ENCODE peak calls at places on chromosome X, in six cellular contexts. T is H1, M is GM12892, O is K562, D is HepG2, A is GM12878. X is an unnamed sample.

GRCh38 chrX:35890699-35891098 is 28.8 kb upstream of the CFAP47 start:
- DNase-seq in T (peak; percentile 10), A (no peak), M (no peak), O (peak; percentile 10), D (peak; percentile 46), X (no peak)

GRCh38 chrX:10496345-10496965 is 123.9 kb downstream of the MID1 start:
- DNase-seq in M (no peak), A (no peak), O (no peak), D (no peak), T (no peak), X (no peak)

GRCh38 chrX:67555578-67556203 is 11.9 kb downstream of the AR start:
- DNase-seq in T (no peak), M (no peak), D (peak; percentile 8), A (no peak), O (peak; percentile 41), X (no peak)

GRCh38 chrX:120769576-120770341 is 105.9 kb downstream of the CT47B1 start:
- DNase-seq in T (no peak), O (no peak), D (peak; percentile 59), M (no peak), A (no peak), X (no peak)

GRCh38 chrX:131287556-131288179 is 1.4 kb downstream of the IGSF1 start:
- DNase-seq in D (peak; percentile 69), T (no peak), O (no peak), M (no peak), A (no peak), X (no peak)

GRCh38 chrX:11929476-11929875 is 171.4 kb downstream of the MSL3 start:
- DNase-seq in A (no peak), O (no peak), D (no peak), M (no peak), T (no peak), X (no peak)

GRCh38 chrX:153635388-153635787 is 11.6 kb upstream of the DUSP9 start:
- DNase-seq in D (no peak), O (no peak), A (no peak), T (no peak), M (no peak), X (no peak)

GRCh38 chrX:149145845-149146285 is 359.2 kb downstream of the IDS start:
- DNase-seq in A (no peak), T (no peak), D (no peak), M (no peak), O (no peak), X (no peak)

GRCh38 chrX:10648608-10649007 is 28.2 kb upstream of the MID1 start:
- DNase-seq in T (no peak), D (no peak), O (no peak), M (no peak), A (no peak), X (no peak)

GRCh38 chrX:134603806-134604700 is 54.2 kb downstream of the PLAC1 start:
- DNase-seq in O (no peak), T (no peak), M (no peak), A (no peak), D (no peak), X (no peak)

GRCh38 chrX:68932611-68933010 is 103.8 kb downstream of the EFNB1 start:
- DNase-seq in D (no peak), T (no peak), M (no peak), O (no peak), A (no peak), X (no peak)

DNA sequence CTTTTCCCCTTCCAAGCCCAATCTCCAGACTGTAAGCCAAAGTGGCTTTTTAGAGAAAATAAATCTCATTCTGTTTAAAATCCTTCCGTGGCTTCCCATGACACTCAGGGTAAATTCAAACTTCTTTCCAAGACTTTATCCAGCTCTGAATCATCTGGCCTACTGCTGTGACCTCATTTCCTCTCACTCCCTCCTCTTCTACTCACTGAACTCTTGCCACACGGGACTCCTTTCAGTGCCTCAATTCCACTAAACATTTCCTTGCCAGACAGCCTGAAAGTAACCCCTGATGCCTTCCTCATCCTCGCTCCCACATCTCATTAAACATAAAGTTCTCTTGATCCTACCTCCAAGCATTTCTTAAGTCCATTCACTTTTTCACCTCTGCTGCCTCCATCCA is 27.8 kb upstream of the RNF128 start:
- DNase-seq in M (no peak), T (no peak), A (no peak), O (no peak), D (no peak), X (no peak)
- TF ChIP-seq TAF1 in M (no peak), T (no peak), A (no peak), O (no peak), D (no peak), X (no peak)

GRCh38 chrX:49163555-49164419 is 1.2 kb downstream of the MAGIX start:
- DNase-seq in O (peak; percentile 67), M (no peak), A (peak; percentile 42), D (peak; percentile 53), T (peak; percentile 49), X (peak; percentile 70)

GRCh38 chrX:49167740-49168108 is 4.0 kb upstream of the PLP2 start:
- DNase-seq in O (no peak), D (no peak), M (no peak), T (no peak), A (no peak), X (no peak)

GRCh38 chrX:49164589-49165360 is 2.2 kb downstream of the MAGIX start:
- DNase-seq in A (no peak), D (no peak), M (no peak), T (no peak), O (no peak), X (no peak)

GRCh38 chrX:49165901-49166881 is 3.6 kb downstream of the MAGIX start:
- DNase-seq in M (no peak), O (peak; percentile 60), T (peak; percentile 83), A (peak; percentile 60), D (no peak), X (no peak)

DNA sequence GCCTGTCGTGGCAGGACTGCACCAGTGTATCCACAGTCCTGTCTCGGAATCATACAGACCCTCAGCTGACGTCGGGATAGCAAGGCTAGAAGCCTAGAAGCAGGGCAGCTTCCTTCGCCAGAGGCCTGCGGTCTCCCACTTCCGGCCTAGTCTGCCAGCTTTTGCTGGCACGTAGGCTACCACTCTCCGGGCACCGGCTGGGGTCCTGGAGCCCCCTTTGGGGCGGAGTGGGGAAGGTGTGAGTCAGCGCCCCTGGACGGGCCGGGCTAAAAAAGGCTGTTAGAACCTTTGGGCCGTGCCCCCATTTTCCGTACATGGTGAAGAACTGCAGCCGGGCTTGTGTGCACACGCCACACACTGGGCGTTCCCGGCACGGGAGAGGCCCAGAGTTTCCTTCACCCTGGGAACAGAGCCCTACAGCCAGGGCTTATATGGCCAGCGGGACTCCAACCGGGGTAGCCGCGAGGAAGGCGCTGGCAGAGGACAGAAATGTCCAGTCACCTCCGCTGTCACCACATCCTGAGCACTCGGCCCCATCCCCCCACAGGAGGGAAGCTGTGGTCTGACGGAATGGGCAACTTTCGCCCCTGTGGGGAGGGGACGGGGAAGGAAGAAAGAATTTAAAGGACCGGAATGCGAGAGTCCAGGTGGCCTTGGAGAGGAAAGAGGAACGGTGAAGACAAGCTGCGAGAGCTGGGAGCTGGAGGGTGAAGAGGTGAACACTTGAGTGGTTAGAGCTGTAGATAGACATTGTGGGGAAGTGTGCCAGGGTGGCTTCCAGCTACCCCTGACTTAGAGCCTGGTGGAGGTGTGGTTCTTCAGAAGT is 4.6 kb downstream of the MAGIX start:
- DNase-seq in A (peak; percentile 51), O (peak; percentile 45), D (no peak), T (no peak), M (no peak), X (no peak)
- TF ChIP-seq POLR2A in A (no peak), O (peak; percentile 56), D (no peak), T (no peak), M (no peak), X (no peak)

DNA sequence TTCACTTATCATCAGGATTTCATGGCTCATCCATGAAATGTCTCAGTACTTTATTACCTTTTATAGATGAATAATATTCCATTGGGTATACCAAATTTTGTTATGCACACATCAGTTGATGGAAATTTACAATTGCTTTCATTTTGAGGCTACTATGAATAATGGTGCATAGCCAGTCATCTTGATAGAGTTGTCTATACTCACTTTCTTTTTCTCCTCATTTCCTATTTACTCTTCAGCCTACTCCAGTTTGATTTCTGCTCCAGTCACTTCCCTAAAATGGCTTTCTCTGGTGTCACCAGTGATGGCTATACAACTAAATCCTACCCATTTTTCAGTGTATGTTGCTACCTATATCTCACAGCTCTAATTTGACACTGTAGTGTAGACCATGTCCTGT is 743.5 kb upstream of the MAGEB2 start:
- DNase-seq in T (no peak), O (no peak), A (no peak), D (no peak), M (no peak), X (no peak)
- TF ChIP-seq TAF1 in T (no peak), O (no peak), A (no peak), D (no peak), M (no peak), X (no peak)

GRCh38 chrX:150982235-150982785 is 825 bp upstream of the HMGB3 start:
- DNase-seq in O (no peak), D (no peak), M (no peak), A (no peak), T (no peak), X (no peak)

GRCh38 chrX:150983526-150984163 is 510 bp downstream of the HMGB3 start:
- DNase-seq in T (no peak), O (peak; percentile 51), D (no peak), A (no peak), M (no peak), X (no peak)

GRCh38 chrX:150980711-150981110 is 2.4 kb upstream of the HMGB3 start:
- DNase-seq in O (no peak), M (no peak), T (no peak), A (no peak), D (no peak), X (no peak)

GRCh38 chrX:150984164-150984824 is 1.2 kb downstream of the HMGB3 start:
- DNase-seq in T (no peak), D (no peak), O (peak; percentile 54), M (no peak), A (no peak), X (no peak)

DNA sequence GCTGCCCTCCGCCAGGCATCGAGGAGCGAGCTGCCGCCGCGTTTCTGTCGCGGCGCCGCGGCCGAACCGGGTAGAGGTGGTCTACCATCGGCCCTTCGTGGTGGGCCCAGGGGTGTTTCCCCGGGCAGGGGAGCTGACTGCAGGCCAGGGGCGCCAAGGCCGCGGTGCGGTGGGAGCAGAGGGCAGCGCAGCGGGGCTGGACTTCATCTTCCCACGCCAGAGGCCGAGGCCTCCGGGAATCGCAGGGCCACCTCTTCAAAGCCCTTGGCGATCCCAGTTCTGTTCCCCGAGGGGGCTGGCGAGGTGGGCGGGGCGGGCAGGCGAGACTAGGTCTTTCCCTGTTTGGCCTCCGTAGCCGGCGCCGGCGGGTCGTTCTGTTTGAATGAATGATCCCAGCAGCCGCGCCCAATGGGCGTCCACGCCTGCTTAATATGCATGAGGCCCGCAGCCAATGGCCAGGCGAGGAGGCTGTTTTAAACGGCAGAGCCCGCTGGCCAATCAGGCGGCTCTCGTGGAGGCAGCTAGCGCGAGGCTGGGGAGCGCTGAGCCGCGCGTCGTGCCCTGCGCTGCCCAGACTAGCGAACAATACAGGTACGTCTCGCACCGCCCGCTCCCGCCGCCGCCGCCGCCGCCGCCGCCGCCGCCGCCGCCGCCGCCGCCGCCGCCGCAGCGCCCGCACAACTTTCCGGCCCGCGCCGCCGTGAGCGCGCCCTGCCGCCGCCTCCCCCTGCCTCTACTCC is at the start of gene HMGB3:
- DNase-seq in A (peak; percentile 53), O (peak; percentile 93), D (peak; percentile 89), T (peak; percentile 85), M (peak; percentile 73), X (peak; percentile 79)
- TF ChIP-seq POLR2A in A (peak; percentile 76), O (peak; percentile 52), D (peak; percentile 58), T (peak; percentile 55), M (peak; percentile 39), X (no peak)

X was measured in GM12891.